ENCODE peak calls at places on chromosomes 12 and 14, in eight cellular contexts. U is iPS DF 6.9; Q is heart left ventricle; J is HL-60; Y is CD4-positive, alpha-beta memory T cell; K is GM23248; S is A549; B is heart right ventricle. V is an unnamed sample.

GRCh38 chr12:132043216-132043615 is 93.5 kb downstream of the EP400 start:
- DNase-seq in K (no peak), S (no peak), Y (no peak), U (no peak), B (no peak), Q (no peak), J (no peak), V (peak; percentile 8)

GRCh38 chr12:130124106-130124505 is 38.2 kb upstream of the FZD10 start:
- DNase-seq in K (no peak), U (no peak), Q (no peak), B (no peak), S (no peak), Y (no peak), J (no peak), V (no peak)

GRCh38 chr12:23055004-23055403 is 430.0 kb downstream of the ETNK1 start:
- DNase-seq in Y (no peak), J (peak; percentile 4), U (peak; percentile 39), Q (no peak), S (no peak), K (peak; percentile 12), B (no peak), V (no peak)

GRCh38 chr14:105439710-105440553 is 20.3 kb downstream of the MTA1 start:
- DNase-seq in K (peak; percentile 60), S (peak; percentile 60), U (no peak), J (peak; percentile 6), Q (no peak), B (no peak), Y (no peak), V (no peak)

GRCh38 chr12:25950329-25951115 is 8.0 kb upstream of the RASSF8 start:
- DNase-seq in S (no peak), Q (no peak), Y (no peak), J (no peak), K (peak; percentile 73), B (no peak), U (no peak), V (no peak)

GRCh38 chr14:52241102-52241793 is 26.2 kb upstream of the PTGDR start:
- DNase-seq in Q (no peak), Y (no peak), K (peak; percentile 87), S (no peak), J (no peak), B (no peak), U (no peak), V (no peak)

GRCh38 chr12:27460471-27460978 is 14.0 kb downstream of the SMCO2 start:
- DNase-seq in K (peak; percentile 9), J (no peak), B (no peak), Q (no peak), S (no peak), Y (no peak), U (no peak), V (peak; percentile 41)

GRCh38 chr14:84482256-84483071 is 1047.5 kb upstream of the FLRT2 start:
- DNase-seq in S (no peak), Q (no peak), J (no peak), Y (no peak), U (no peak), B (no peak), K (peak; percentile 38), V (no peak)

GRCh38 chr12:111101003-111101402 is 180.6 kb upstream of the MYL2 start:
- DNase-seq in J (no peak), B (no peak), Y (no peak), K (no peak), Q (no peak), U (no peak), S (no peak), V (no peak)

GRCh38 chr14:64838656-64839055 is 41.1 kb downstream of the SPTB start:
- DNase-seq in J (no peak), U (no peak), Y (no peak), B (no peak), S (no peak), Q (no peak), K (no peak), V (peak; percentile 57)

GRCh38 chr12:124383028-124383427 is 88.1 kb downstream of the RFLNA start:
- DNase-seq in Q (no peak), J (no peak), U (no peak), S (no peak), B (no peak), Y (no peak), K (no peak), V (no peak)
- H3K27ac ChIP-seq in Q (no peak overlapping the region), J (no peak overlapping the region), U (no peak overlapping the region), S (peak overlapping the region; percentile 99), B (peak overlapping the region; percentile 90), Y (no peak overlapping the region), K (peak overlapping the region; percentile 94), V (no peak overlapping the region)

DNA sequence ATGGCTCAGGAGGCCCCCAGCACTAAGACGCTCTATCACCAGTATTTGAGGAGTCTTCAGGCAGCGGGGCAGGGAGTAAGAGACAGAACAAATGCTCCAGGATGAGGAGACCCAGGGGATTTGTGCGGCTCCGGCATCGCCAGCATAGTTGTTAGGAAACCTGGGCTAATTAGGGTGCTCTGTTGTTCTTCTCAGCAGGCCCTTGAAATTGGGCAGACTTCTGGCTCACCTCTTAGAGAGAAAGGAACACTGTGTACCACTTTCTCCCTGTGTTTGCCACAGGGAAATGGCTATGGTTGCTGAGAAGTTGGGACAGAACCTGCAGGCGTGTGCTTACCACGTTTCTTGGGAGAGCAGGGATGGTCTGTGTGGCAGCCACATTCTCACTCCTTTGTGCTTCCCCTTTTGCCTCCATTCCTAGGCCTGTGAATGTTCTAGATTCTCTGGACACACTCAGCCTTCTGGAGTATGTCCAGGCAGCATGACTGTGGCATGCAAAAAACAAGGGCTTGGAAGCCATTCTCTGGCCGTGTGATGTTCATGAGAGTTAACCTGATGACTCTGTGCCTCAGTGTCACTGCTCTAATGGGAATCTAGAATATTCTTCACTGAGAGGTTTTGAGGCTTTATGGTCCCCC is 109.0 kb downstream of the CHST11 start:
- DNase-seq in Q (no peak), U (no peak), K (peak; percentile 91), S (no peak), B (no peak), J (no peak), Y (no peak), V (no peak)
- H3K27ac ChIP-seq in Q (no peak overlapping the region), U (no peak overlapping the region), K (peak overlapping the region; percentile 60), S (no peak overlapping the region), B (peak overlapping the region; percentile 22), J (peak overlapping the region; percentile 85), Y (no peak overlapping the region), V (no peak overlapping the region)

GRCh38 chr12:59459966-59460365 is 135.9 kb upstream of the SLC16A7 start:
- DNase-seq in U (no peak), S (no peak), Q (no peak), B (no peak), Y (no peak), K (peak; percentile 47), J (no peak), V (no peak)
- H3K27ac ChIP-seq in U (no peak overlapping the region), S (no peak overlapping the region), Q (no peak overlapping the region), B (no peak overlapping the region), Y (no peak overlapping the region), K (no peak overlapping the region), J (no peak overlapping the region), V (no peak overlapping the region)

GRCh38 chr14:39433452-39433813 is 1.2 kb upstream of the FBXO33 start:
- DNase-seq in U (no peak), Q (no peak), Y (no peak), J (no peak), K (no peak), S (no peak), B (no peak), V (no peak)
- H3K27ac ChIP-seq in U (no peak overlapping the region), Q (peak overlapping the region; percentile 99), Y (peak overlapping the region; percentile 91), J (no peak overlapping the region), K (peak overlapping the region; percentile 76), S (peak overlapping the region; percentile 92), B (peak overlapping the region; percentile 99), V (peak overlapping the region; percentile 95)

GRCh38 chr12:54022960-54023884 is 5.0 kb upstream of the HOXC6 start:
- DNase-seq in Y (no peak), U (no peak), S (no peak), J (no peak), B (no peak), K (peak; percentile 41), Q (no peak), V (no peak)

GRCh38 chr12:54024127-54024526 is 4.1 kb upstream of the HOXC6 start:
- DNase-seq in K (peak; percentile 75), Y (no peak), J (no peak), B (no peak), U (no peak), Q (no peak), S (no peak), V (no peak)

GRCh38 chr12:54025507-54026393 is 2.5 kb upstream of the HOXC6 start:
- DNase-seq in B (no peak), Y (no peak), J (no peak), U (no peak), S (no peak), K (peak; percentile 59), Q (no peak), V (no peak)

GRCh38 chr12:54026640-54027441 is 1.4 kb upstream of the HOXC6 start:
- DNase-seq in S (no peak), Y (no peak), Q (no peak), J (peak; percentile 48), U (no peak), B (no peak), K (peak; percentile 47), V (no peak)

GRCh38 chr12:54024581-54024980 is 3.7 kb upstream of the HOXC6 start:
- DNase-seq in S (no peak), J (no peak), B (no peak), Q (no peak), U (no peak), Y (no peak), K (peak; percentile 48), V (no peak)
- H3K27ac ChIP-seq in S (no peak overlapping the region), J (no peak overlapping the region), B (no peak overlapping the region), Q (no peak overlapping the region), U (no peak overlapping the region), Y (no peak overlapping the region), K (peak overlapping the region; percentile 99), V (no peak overlapping the region)

GRCh38 chr14:75643985-75644384 is 16.7 kb downstream of the ERG28 start:
- DNase-seq in Q (no peak), S (no peak), K (no peak), Y (no peak), U (no peak), B (no peak), J (no peak), V (no peak)
- H3K27ac ChIP-seq in Q (no peak overlapping the region), S (no peak overlapping the region), K (no peak overlapping the region), Y (no peak overlapping the region), U (no peak overlapping the region), B (no peak overlapping the region), J (no peak overlapping the region), V (no peak overlapping the region)

DNA sequence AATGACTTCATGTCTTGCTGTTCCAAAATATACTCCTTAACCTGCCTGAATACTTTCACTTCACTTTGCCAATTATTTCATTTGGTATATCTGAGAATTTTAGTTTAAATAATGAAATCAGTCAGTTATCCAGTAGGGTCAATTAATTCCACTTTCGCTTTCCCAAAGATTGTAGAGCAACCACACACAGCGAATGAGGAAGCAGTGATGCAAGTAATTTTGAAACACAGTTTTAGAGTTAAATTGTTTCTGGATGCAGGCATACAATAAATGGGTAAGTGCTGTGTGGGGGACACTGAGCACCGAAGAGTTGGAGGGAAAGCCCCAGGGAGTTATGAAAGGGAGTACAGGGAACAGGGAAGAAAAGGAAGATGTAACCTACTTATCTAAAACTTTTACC is 62.8 kb downstream of the TSHR start:
- DNase-seq in U (no peak), S (no peak), B (no peak), K (no peak), J (peak; percentile 2), Q (no peak), Y (no peak), V (no peak)
- H3K27ac ChIP-seq in U (no peak overlapping the region), S (no peak overlapping the region), B (peak overlapping the region; percentile 29), K (no peak overlapping the region), J (no peak overlapping the region), Q (no peak overlapping the region), Y (no peak overlapping the region), V (no peak overlapping the region)

V was measured in epithelial cell of prostate.